ENCODE peak calls at places on chromosomes 4 and X, in six cellular contexts. One of them, this sample, is unnamed.

GRCh38 chrX:153662266-153662665 is 11.3 kb downstream of the PNCK start:
- DNase-seq in lower leg skin: peak; percentile 88
- DNase-seq in GM23338: peak; percentile 81
- DNase-seq in mucosa of descending colon: peak; percentile 77
- DNase-seq in bronchial epithelial cell: peak; percentile 29
- DNase-seq in brain microvascular endothelial cell: peak; percentile 12
- DNase-seq in this sample: peak; percentile 54

GRCh38 chr4:152935138-152935537 is 985 bp upstream of the FHDC1 start:
- DNase-seq in lower leg skin: no peak
- DNase-seq in brain microvascular endothelial cell: no peak
- DNase-seq in bronchial epithelial cell: peak; percentile 46
- DNase-seq in mucosa of descending colon: peak; percentile 73
- DNase-seq in GM23338: peak; percentile 86
- DNase-seq in this sample: peak; percentile 54

GRCh38 chrX:22135994-22136684 is 104.0 kb downstream of the PHEX start:
- DNase-seq in brain microvascular endothelial cell: no peak
- DNase-seq in lower leg skin: no peak
- DNase-seq in bronchial epithelial cell: peak; percentile 88
- DNase-seq in GM23338: peak; percentile 60
- DNase-seq in mucosa of descending colon: no peak
- DNase-seq in this sample: peak; percentile 89

GRCh38 chr4:56323386-56323785 is 63.9 kb downstream of the AASDH start:
- DNase-seq in GM23338: no peak
- DNase-seq in mucosa of descending colon: no peak
- DNase-seq in lower leg skin: no peak
- DNase-seq in bronchial epithelial cell: no peak
- DNase-seq in brain microvascular endothelial cell: no peak
- DNase-seq in this sample: no peak

GRCh38 chr4:114043116-114043515 is 63.7 kb upstream of the ARSJ start:
- DNase-seq in bronchial epithelial cell: peak; percentile 52
- DNase-seq in mucosa of descending colon: no peak
- DNase-seq in GM23338: no peak
- DNase-seq in lower leg skin: no peak
- DNase-seq in brain microvascular endothelial cell: no peak
- DNase-seq in this sample: peak; percentile 35

GRCh38 chrX:110004210-110004609 is 1.3 kb downstream of the TMEM164 start:
- DNase-seq in GM23338: no peak
- DNase-seq in mucosa of descending colon: peak; percentile 83
- DNase-seq in lower leg skin: peak; percentile 85
- DNase-seq in brain microvascular endothelial cell: no peak
- DNase-seq in bronchial epithelial cell: peak; percentile 22
- DNase-seq in this sample: peak; percentile 44

GRCh38 chr4:26058537-26058936 is 144.5 kb downstream of the SMIM20 start:
- DNase-seq in bronchial epithelial cell: peak; percentile 90
- DNase-seq in lower leg skin: peak; percentile 84
- DNase-seq in brain microvascular endothelial cell: no peak
- DNase-seq in mucosa of descending colon: no peak
- DNase-seq in GM23338: no peak
- DNase-seq in this sample: peak; percentile 95

GRCh38 chr4:26320159-26320452 is 708 bp upstream of the RBPJ start:
- DNase-seq in brain microvascular endothelial cell: no peak
- DNase-seq in lower leg skin: no peak
- DNase-seq in mucosa of descending colon: no peak
- DNase-seq in GM23338: no peak
- DNase-seq in bronchial epithelial cell: peak; percentile 41
- DNase-seq in this sample: no peak

GRCh38 chrX:135421537-135421931 is 210 bp upstream of the SMIM10L2A start:
- DNase-seq in brain microvascular endothelial cell: peak; percentile 21
- DNase-seq in mucosa of descending colon: peak; percentile 93
- DNase-seq in lower leg skin: peak; percentile 92
- DNase-seq in GM23338: peak; percentile 81
- DNase-seq in bronchial epithelial cell: peak; percentile 52
- DNase-seq in this sample: peak; percentile 77

GRCh38 chrX:39645059-39645895 is 452.5 kb downstream of the BCOR start:
- DNase-seq in GM23338: no peak
- DNase-seq in bronchial epithelial cell: no peak
- DNase-seq in lower leg skin: no peak
- DNase-seq in brain microvascular endothelial cell: peak; percentile 79
- DNase-seq in mucosa of descending colon: no peak
- DNase-seq in this sample: no peak

DNA sequence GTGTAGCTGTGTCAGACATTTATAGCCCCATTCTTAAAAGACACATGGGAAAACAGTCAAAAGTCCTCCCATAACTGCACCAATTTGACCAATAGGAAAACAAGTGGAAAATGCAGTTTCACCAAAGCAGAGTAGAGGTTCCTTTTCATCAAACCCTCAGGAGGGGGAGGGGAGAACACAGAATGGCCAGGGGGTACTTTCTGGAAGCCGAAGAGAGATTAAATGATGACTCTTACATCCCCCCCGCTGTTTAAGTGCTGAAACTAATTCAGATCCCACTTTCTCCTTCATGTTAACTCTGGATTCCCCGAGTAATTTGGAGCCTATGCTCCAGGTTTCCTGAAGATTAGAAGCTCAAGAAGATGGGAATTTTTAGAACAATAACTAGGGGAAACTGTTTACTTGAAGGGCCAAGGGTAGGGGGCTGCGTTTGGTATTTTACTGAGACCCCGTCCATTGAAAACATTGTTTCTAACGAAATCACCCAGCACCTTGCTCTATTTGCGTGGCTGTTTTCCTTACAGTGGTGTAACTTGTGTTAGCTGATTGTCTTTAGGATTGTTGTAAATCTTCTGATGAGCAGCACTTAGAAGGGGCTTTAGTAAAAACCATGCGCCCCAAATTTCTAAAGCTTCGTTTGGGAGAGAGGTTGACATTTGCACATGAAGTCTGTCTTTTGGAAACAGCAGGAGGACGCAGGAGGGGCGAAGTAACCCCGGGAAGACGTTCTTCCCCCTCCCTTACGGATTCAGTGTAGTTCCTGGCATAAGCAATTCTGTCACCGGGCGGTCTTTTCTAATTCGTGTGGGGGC is 2.2 kb upstream of the LEF1 start:
- DNase-seq in bronchial epithelial cell: no peak
- DNase-seq in lower leg skin: no peak
- DNase-seq in brain microvascular endothelial cell: no peak
- DNase-seq in mucosa of descending colon: no peak
- DNase-seq in GM23338: peak; percentile 76
- DNase-seq in this sample: no peak
- H3K4me3 ChIP-seq in bronchial epithelial cell: no peak overlapping the region
- H3K4me3 ChIP-seq in lower leg skin: no peak overlapping the region
- H3K4me3 ChIP-seq in brain microvascular endothelial cell: peak overlapping the region; percentile 65
- H3K4me3 ChIP-seq in mucosa of descending colon: no peak overlapping the region
- H3K4me3 ChIP-seq in GM23338: peak overlapping the region; percentile 58
- H3K4me3 ChIP-seq in this sample: no peak overlapping the region

DNA sequence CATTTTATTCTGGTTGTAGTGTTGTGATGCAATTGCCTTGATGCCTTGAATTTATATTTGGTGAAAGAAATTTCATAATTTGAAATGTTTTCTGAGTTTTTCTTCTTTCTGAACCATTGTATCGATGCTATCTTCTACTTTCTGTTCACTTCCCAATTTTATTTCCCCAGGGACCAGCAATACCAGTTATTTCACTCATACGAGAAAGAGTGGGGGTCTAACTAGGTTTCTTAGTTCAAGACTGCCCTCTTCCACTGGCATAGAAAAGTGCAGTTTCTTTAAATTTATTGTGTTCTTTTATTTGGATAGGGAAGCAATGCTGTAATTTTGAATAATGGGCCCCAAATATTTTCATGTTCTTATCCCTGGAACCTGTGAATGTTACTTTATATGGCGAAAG is 544.0 kb upstream of the ADGRL3 start:
- DNase-seq in GM23338: peak; percentile 21
- DNase-seq in lower leg skin: no peak
- DNase-seq in brain microvascular endothelial cell: no peak
- DNase-seq in mucosa of descending colon: no peak
- DNase-seq in bronchial epithelial cell: no peak
- DNase-seq in this sample: no peak
- TF ChIP-seq CTCF in GM23338: peak; percentile 40
- TF ChIP-seq CTCF in lower leg skin: no peak
- TF ChIP-seq CTCF in brain microvascular endothelial cell: peak; percentile 22
- TF ChIP-seq CTCF in mucosa of descending colon: no peak
- TF ChIP-seq CTCF in bronchial epithelial cell: no peak
- TF ChIP-seq CTCF in this sample: no peak

DNA sequence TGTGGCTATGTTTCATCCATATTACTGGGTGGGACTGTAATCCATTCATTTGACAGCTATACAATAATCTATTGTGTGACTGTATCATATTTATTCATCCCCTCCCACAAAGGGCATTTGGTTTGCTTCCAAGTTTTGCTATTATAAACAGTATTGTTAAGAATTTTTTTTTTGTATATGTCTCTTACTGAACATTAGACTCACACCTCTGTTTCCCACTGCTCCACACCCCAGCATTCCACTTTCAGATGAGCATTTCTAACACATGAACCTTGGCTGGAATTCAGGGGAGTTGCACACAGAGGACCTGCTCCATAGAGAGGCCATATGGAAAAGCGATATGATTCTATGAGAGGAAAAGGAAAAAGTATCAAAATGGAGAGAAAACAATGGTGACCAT is 81.6 kb upstream of the DKK2 start:
- DNase-seq in GM23338: no peak
- DNase-seq in lower leg skin: no peak
- DNase-seq in brain microvascular endothelial cell: no peak
- DNase-seq in mucosa of descending colon: no peak
- DNase-seq in bronchial epithelial cell: no peak
- DNase-seq in this sample: no peak
- H3K4me3 ChIP-seq in GM23338: no peak overlapping the region
- H3K4me3 ChIP-seq in lower leg skin: no peak overlapping the region
- H3K4me3 ChIP-seq in brain microvascular endothelial cell: no peak overlapping the region
- H3K4me3 ChIP-seq in mucosa of descending colon: no peak overlapping the region
- H3K4me3 ChIP-seq in bronchial epithelial cell: no peak overlapping the region
- H3K4me3 ChIP-seq in this sample: no peak overlapping the region

DNA sequence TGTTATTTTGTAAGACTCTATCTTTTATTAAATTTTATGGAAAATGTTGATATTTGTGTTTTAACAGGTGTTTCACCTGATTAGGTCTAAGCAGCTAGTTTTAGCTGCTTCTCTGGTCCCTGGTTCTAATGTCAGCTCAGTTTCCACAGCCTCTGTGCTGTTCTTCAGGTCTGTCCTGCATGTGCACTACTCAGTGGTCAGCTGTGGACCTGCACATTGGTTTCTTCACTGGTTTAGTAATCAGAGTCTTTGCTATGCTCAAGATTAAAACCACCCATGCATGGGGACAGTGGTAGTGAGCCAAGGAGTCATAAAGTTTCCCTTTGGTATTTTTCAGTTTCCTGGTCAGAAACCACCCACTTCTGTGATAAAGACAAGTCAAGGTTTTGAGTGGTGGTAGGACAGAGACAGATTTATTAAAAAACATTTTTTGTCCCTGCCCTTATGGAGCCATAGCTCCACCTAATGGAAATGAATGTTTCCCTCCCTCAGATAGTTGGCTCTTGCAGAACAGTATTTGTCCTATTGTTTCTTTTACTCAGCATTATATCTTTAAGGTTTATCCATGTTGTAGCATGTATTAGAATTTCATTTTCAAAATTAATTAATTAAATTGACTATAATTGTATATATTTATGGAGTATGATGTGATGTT is 36.8 kb upstream of the VBP1 start:
- DNase-seq in bronchial epithelial cell: peak; percentile 17
- DNase-seq in lower leg skin: no peak
- DNase-seq in brain microvascular endothelial cell: no peak
- DNase-seq in GM23338: no peak
- DNase-seq in mucosa of descending colon: no peak
- DNase-seq in this sample: peak; percentile 23
- TF ChIP-seq CTCF in bronchial epithelial cell: peak; percentile 28
- TF ChIP-seq CTCF in lower leg skin: no peak
- TF ChIP-seq CTCF in brain microvascular endothelial cell: no peak
- TF ChIP-seq CTCF in GM23338: peak; percentile 27
- TF ChIP-seq CTCF in mucosa of descending colon: no peak
- TF ChIP-seq CTCF in this sample: peak; percentile 45

GRCh38 chr4:112516401-112517066 is 554 bp upstream of the NEUROG2 start:
- DNase-seq in bronchial epithelial cell: no peak
- DNase-seq in mucosa of descending colon: no peak
- DNase-seq in lower leg skin: peak; percentile 65
- DNase-seq in GM23338: peak; percentile 85
- DNase-seq in brain microvascular endothelial cell: no peak
- DNase-seq in this sample: no peak
- H3K4me3 ChIP-seq in bronchial epithelial cell: no peak overlapping the region
- H3K4me3 ChIP-seq in mucosa of descending colon: no peak overlapping the region
- H3K4me3 ChIP-seq in lower leg skin: no peak overlapping the region
- H3K4me3 ChIP-seq in GM23338: peak overlapping the region; percentile 60
- H3K4me3 ChIP-seq in brain microvascular endothelial cell: peak overlapping the region; percentile 10
- H3K4me3 ChIP-seq in this sample: no peak overlapping the region

DNA sequence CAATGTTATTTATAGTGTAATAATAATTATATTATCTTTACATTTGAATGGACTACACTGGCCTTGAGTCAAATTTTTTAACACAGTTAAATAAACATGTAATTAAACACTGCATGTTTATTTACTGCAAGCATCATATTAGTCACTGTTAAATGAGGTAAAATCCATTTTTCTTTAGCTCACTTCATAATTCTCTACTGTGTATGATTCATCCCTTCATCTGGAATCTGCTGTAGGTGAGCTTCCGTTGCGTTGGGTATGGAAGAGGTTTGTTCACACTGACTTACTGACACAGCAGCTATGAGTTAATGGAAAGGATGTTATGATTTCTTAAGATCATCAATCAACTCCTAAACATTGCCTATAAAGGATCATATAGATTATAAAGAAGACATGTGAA is 572.4 kb downstream of the PCDH11X start:
- DNase-seq in brain microvascular endothelial cell: no peak
- DNase-seq in bronchial epithelial cell: no peak
- DNase-seq in mucosa of descending colon: no peak
- DNase-seq in GM23338: no peak
- DNase-seq in lower leg skin: no peak
- DNase-seq in this sample: no peak
- TF ChIP-seq CTCF in brain microvascular endothelial cell: no peak
- TF ChIP-seq CTCF in bronchial epithelial cell: no peak
- TF ChIP-seq CTCF in mucosa of descending colon: no peak
- TF ChIP-seq CTCF in GM23338: no peak
- TF ChIP-seq CTCF in lower leg skin: no peak
- TF ChIP-seq CTCF in this sample: no peak

DNA sequence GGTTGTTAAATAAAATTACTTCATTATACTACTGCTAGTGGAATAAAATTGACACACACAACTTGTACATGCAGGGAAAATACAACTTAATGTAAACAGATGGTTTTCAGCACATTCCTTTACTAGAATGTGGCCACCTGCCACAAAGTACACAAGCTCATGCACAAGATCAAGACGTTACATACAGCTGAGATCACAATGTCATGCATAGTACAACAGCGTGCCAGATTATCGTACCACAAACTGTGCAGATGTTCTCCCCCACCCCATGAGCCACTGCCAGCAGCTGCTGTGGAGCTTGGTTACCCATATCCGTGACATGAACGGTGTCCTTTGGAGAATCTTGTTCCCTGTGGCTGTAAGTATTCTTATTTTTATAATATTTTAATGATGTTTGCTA is 27.7 kb downstream of the FBXO8 start:
- DNase-seq in lower leg skin: no peak
- DNase-seq in GM23338: no peak
- DNase-seq in brain microvascular endothelial cell: peak; percentile 88
- DNase-seq in bronchial epithelial cell: no peak
- DNase-seq in mucosa of descending colon: no peak
- DNase-seq in this sample: no peak
- H3K4me3 ChIP-seq in lower leg skin: no peak overlapping the region
- H3K4me3 ChIP-seq in GM23338: no peak overlapping the region
- H3K4me3 ChIP-seq in brain microvascular endothelial cell: no peak overlapping the region
- H3K4me3 ChIP-seq in bronchial epithelial cell: no peak overlapping the region
- H3K4me3 ChIP-seq in mucosa of descending colon: no peak overlapping the region
- H3K4me3 ChIP-seq in this sample: no peak overlapping the region

GRCh38 chr4:155972098-155972497 is 18.4 kb upstream of the CTSO start:
- DNase-seq in brain microvascular endothelial cell: peak; percentile 45
- DNase-seq in lower leg skin: no peak
- DNase-seq in GM23338: peak; percentile 61
- DNase-seq in mucosa of descending colon: no peak
- DNase-seq in bronchial epithelial cell: peak; percentile 20
- DNase-seq in this sample: no peak
- TF ChIP-seq CTCF in brain microvascular endothelial cell: peak; percentile 69
- TF ChIP-seq CTCF in lower leg skin: no peak
- TF ChIP-seq CTCF in GM23338: peak; percentile 77
- TF ChIP-seq CTCF in mucosa of descending colon: no peak
- TF ChIP-seq CTCF in bronchial epithelial cell: peak; percentile 25
- TF ChIP-seq CTCF in this sample: peak; percentile 38